ENCODE peak calls at places on chromosomes 6 and 20, in seven cellular contexts. T is brain microvascular endothelial cell, J is pancreas, E is dorsolateral prefrontal cortex, A is heart right ventricle, F is GM12878, X is Panc1. R is an unnamed sample.

GRCh38 chr6:131660195-131660594 is 23.1 kb downstream of the ENPP3 start:
- DNase-seq in T (peak), J (no peak), E (no peak), A (no peak), F (no peak), X (no peak), R (no peak)

GRCh38 chr6:36888115-36888643 is 2.4 kb downstream of the C6orf89 start:
- DNase-seq in T (no peak), J (no peak), E (no peak), A (no peak), F (no peak), X (no peak), R (no peak)

GRCh38 chr6:134007077-134007476 is 45.3 kb downstream of the SLC2A12 start:
- DNase-seq in T (no peak), J (peak), E (no peak), A (no peak), F (no peak), X (no peak), R (peak)

GRCh38 chr6:140980265-140980887 is 1152.3 kb upstream of the GJE1 start:
- DNase-seq in T (peak), J (no peak), E (no peak), A (no peak), F (no peak), X (no peak), R (no peak)

GRCh38 chr6:52994031-52994788 is 874 bp downstream of the GSTA4 start:
- DNase-seq in T (peak), J (peak), E (peak), A (peak), F (no peak), X (no peak), R (peak)

GRCh38 chr6:118959903-118960302 is 24.9 kb upstream of the MCM9 start:
- DNase-seq in T (no peak), J (no peak), E (no peak), A (no peak), F (no peak), X (no peak), R (no peak)

GRCh38 chr20:10763117-10763516 is 89.3 kb upstream of the JAG1 start:
- DNase-seq in T (peak), J (no peak), E (no peak), A (no peak), F (no peak), X (no peak), R (no peak)

GRCh38 chr6:156870926-156871539 is 93.9 kb downstream of the ARID1B start:
- DNase-seq in T (no peak), J (no peak), E (no peak), A (no peak), F (no peak), X (no peak), R (no peak)

GRCh38 chr6:31087494-31088089 is 24.8 kb downstream of the C6orf15 start:
- DNase-seq in T (peak), J (peak), E (peak), A (peak), F (peak), X (no peak), R (peak)

GRCh38 chr20:59778615-59779200 is 154.7 kb downstream of the SYCP2 start:
- DNase-seq in T (no peak), J (no peak), E (no peak), A (no peak), F (no peak), X (no peak), R (no peak)

GRCh38 chr6:107600111-107600510 is 110.2 kb downstream of the SOBP start:
- DNase-seq in T (no peak), J (no peak), E (no peak), A (no peak), F (no peak), X (no peak), R (no peak)

GRCh38 chr6:81561071-81561564 is 191.4 kb downstream of the TENT5A start:
- DNase-seq in T (peak), J (no peak), E (no peak), A (no peak), F (no peak), X (no peak), R (no peak)

GRCh38 chr6:107419747-107420146 is 39.6 kb downstream of the PDSS2 start:
- DNase-seq in T (peak), J (no peak), E (no peak), A (no peak), F (no peak), X (no peak), R (no peak)

GRCh38 chr20:38320221-38320620 is 16.3 kb downstream of the BPI start:
- DNase-seq in T (peak), J (no peak), E (no peak), A (no peak), F (no peak), X (no peak), R (no peak)

GRCh38 chr20:10674684-10675455 is 1.1 kb upstream of the JAG1 start:
- DNase-seq in T (peak), J (peak), E (peak), A (peak), F (no peak), X (no peak), R (peak)

GRCh38 chr6:21341910-21342309 is 251.6 kb upstream of the SOX4 start:
- DNase-seq in T (no peak), J (no peak), E (no peak), A (no peak), F (no peak), X (no peak), R (peak)

GRCh38 chr20:64139200-64140081 is 24.8 kb upstream of the MYT1 start:
- DNase-seq in T (no peak), J (no peak), E (peak), A (no peak), F (no peak), X (no peak), R (no peak)

GRCh38 chr20:63029358-63030121 is 22.8 kb upstream of the BHLHE23 start:
- DNase-seq in T (no peak), J (no peak), E (no peak), A (no peak), F (no peak), X (no peak), R (no peak)

GRCh38 chr20:3077618-3078134 is 6.3 kb downstream of the OXT start:
- DNase-seq in T (no peak), J (no peak), E (no peak), A (no peak), F (no peak), X (no peak), R (no peak)

GRCh38 chr6:28643017-28643740 is 117.5 kb downstream of the GPX5 start:
- DNase-seq in T (peak), J (no peak), E (no peak), A (no peak), F (peak), X (peak), R (no peak)

GRCh38 chr6:1705630-1706029 is 95.9 kb downstream of the FOXC1 start:
- DNase-seq in T (no peak), J (no peak), E (no peak), A (no peak), F (no peak), X (no peak), R (no peak)

GRCh38 chr6:41021832-41022231 is 17.2 kb downstream of the UNC5CL start:
- DNase-seq in T (no peak), J (peak), E (peak), A (peak), F (no peak), X (no peak), R (no peak)

GRCh38 chr6:17673543-17674254 is 33.0 kb downstream of the NUP153 start:
- DNase-seq in T (no peak), J (no peak), E (no peak), A (no peak), F (no peak), X (no peak), R (no peak)

GRCh38 chr6:40148882-40149573 is 214.8 kb upstream of the MOCS1 start:
- DNase-seq in T (no peak), J (no peak), E (no peak), A (no peak), F (peak), X (no peak), R (no peak)

GRCh38 chr20:58710481-58711265 is 18.1 kb downstream of the NPEPL1 start:
- DNase-seq in T (no peak), J (peak), E (no peak), A (no peak), F (no peak), X (no peak), R (peak)

GRCh38 chr6:167558213-167558869 is 233.5 kb downstream of the TTLL2 start:
- DNase-seq in T (no peak), J (no peak), E (no peak), A (no peak), F (no peak), X (no peak), R (no peak)

GRCh38 chr20:63153254-63154221 is 62.4 kb downstream of the YTHDF1 start:
- DNase-seq in T (no peak), J (no peak), E (no peak), A (no peak), F (no peak), X (no peak), R (no peak)

DNA sequence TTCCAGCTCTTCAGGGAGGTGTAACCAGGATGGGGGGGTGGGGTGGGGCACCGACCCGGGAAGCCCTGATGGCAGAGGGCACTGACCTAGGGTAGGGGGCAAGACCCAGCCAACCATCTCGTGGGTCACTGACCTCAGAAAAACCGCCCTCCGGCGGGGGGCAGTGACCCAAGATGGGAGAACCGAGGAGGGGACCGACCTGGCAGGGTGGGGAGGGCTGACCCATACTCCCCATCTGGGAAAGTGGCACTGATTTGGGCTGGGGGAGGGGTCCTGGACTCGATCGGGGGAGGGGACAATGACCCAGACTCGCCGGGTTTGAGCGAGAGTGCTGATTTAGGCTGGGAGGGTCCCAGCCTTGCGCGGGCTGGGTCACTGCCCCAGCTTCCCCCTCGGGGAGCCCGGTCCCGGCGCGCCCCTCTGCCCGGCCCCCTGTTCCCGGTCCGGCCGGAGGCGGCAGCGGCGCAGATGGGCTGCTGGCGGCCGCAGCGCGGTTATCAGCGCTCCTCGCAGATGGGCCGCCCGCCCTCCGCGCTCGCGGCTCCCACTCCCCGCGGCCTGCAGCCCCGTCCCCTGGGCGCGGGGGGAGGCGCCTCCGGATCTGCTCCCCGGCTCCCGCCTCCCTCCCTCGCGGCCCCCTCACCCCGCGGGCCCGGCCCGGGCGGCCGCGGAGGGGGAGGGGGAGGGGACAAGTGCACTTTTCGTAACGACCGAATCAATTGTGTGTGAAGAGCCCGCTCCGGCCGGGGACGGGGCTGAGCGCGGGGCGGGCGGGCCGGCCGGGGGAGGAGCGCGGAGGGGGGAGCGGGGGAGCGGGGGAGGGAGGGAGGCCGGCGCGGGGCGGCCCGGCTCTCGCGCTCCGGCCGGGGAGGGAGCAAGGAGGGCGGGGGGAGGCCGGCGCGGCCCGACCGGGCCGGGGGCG is 2.2 kb downstream of the NOL4L start:
- DNase-seq in T (no peak), J (no peak), E (no peak), A (peak), F (no peak), X (no peak), R (no peak)
- H3K27ac ChIP-seq in T (no peak), J (no peak), E (peak), A (peak), F (no peak), X (no peak), R (no peak)

DNA sequence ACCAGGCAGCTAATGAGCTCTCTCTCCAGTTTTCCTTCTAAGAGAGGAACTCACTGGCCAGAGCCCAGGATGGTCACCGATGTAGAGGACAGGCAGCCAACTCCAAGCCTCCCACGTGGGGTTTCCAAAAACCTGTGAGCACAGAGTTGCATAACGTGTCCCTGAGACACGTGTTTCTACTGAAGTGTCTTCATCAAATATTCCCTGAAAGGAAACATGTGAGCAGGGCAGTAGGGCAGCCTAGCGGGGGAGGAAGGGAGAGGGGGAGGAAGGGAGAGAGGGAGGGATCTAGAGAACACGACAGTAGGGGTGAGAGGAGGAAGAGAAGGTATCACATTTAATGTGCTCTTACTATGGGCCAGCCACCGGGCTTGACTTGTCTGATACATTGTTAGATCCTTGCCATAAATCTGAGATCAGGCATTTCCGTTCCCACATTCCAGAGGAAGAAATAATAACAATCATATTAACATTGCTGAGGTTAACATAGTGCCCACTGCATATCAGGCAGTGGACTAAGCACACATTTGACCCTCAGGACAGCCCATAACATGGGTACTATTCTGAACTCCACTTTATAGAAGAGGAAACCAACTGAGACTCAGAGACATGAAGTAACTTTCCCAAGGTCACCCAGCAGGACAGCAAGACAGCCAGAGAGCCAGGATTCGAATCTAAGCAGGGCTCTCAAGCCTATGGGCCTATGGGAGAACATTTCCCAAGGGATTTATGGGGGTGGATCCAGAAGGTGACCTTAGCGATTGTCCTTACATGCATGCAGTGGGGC is 4.5 kb upstream of the SYS1 start:
- DNase-seq in T (peak), J (peak), E (peak), A (peak), F (no peak), X (no peak), R (peak)
- H3K4me3 ChIP-seq in T (no peak), J (no peak), E (no peak), A (no peak), F (no peak), X (no peak), R (no peak)

GRCh38 chr20:50295762-50296449 is 105.3 kb downstream of the CEBPB start:
- DNase-seq in T (no peak), J (no peak), E (no peak), A (no peak), F (no peak), X (no peak), R (no peak)
- H3K27ac ChIP-seq in T (no peak), J (no peak), E (no peak), A (peak), F (no peak), X (no peak), R (no peak)

GRCh38 chr6:160774399-160774798 is 72.4 kb downstream of the PLG start:
- DNase-seq in T (no peak), J (no peak), E (no peak), A (no peak), F (no peak), X (no peak), R (no peak)
- H3K4me3 ChIP-seq in T (no peak), J (no peak), E (no peak), A (no peak), F (no peak), X (no peak), R (no peak)

GRCh38 chr20:33814238-33814712 is 3.1 kb downstream of the CHMP4B start:
- DNase-seq in T (no peak), J (no peak), E (no peak), A (no peak), F (no peak), X (no peak), R (no peak)
- H3K27ac ChIP-seq in T (no peak), J (no peak), E (no peak), A (no peak), F (no peak), X (no peak), R (peak)

GRCh38 chr6:15551262-15551661 is 111.6 kb downstream of the DTNBP1 start:
- DNase-seq in T (no peak), J (no peak), E (no peak), A (no peak), F (no peak), X (no peak), R (no peak)

GRCh38 chr6:15550724-15551123 is 112.1 kb downstream of the DTNBP1 start:
- DNase-seq in T (no peak), J (no peak), E (no peak), A (no peak), F (no peak), X (no peak), R (no peak)

GRCh38 chr6:15553031-15553430 is 109.8 kb downstream of the DTNBP1 start:
- DNase-seq in T (no peak), J (no peak), E (no peak), A (no peak), F (no peak), X (no peak), R (no peak)

GRCh38 chr6:15553736-15554294 is 109.0 kb downstream of the DTNBP1 start:
- DNase-seq in T (no peak), J (no peak), E (no peak), A (no peak), F (no peak), X (no peak), R (no peak)

GRCh38 chr6:15551798-15552197 is 111.0 kb downstream of the DTNBP1 start:
- DNase-seq in T (no peak), J (no peak), E (no peak), A (peak), F (no peak), X (no peak), R (no peak)
- H3K4me3 ChIP-seq in T (no peak), J (no peak), E (no peak), A (no peak), F (no peak), X (no peak), R (no peak)

R was measured in lung.